ENCODE peak calls at places on chromosomes 5 and 9, in ten cellular contexts. N is dermis blood vessel endothelial cell; B is cerebellar cortex; H is sciatic nerve; D is stimulated activated CD4-positive, alpha-beta T cell treated with anti-CD3 and anti-CD28 coated beads, Interleukin-4, amount 100 ng/mL, for 1 hour; M is right atrium auricular region; Z is NCI-H460; X is tibial artery; G is A549; W is PC-3. Y is an unnamed sample.

GRCh38 chr5:59418766-59419165 is 474.8 kb downstream of the PDE4D start:
- DNase-seq in N (no peak), B (no peak), H (no peak), D (no peak), M (no peak), Z (no peak), X (no peak), G (no peak), W (no peak), Y (no peak)

GRCh38 chr5:180494510-180495181 is 467 bp downstream of the CNOT6 start:
- DNase-seq in N (peak), B (no peak), H (peak), D (peak), M (peak), Z (no peak), X (peak), G (peak), W (no peak), Y (peak)

GRCh38 chr9:94812343-94812742 is 85.8 kb downstream of the AOPEP start:
- DNase-seq in N (peak), B (no peak), H (no peak), D (no peak), M (no peak), Z (no peak), X (no peak), G (peak), W (peak), Y (peak)

GRCh38 chr9:79382468-79382867 is 189.3 kb upstream of the TLE4 start:
- DNase-seq in N (no peak), B (no peak), H (no peak), D (no peak), M (no peak), Z (peak), X (no peak), G (no peak), W (no peak), Y (no peak)

GRCh38 chr9:2403701-2404100 is 217.9 kb upstream of the VLDLR start:
- DNase-seq in N (no peak), B (no peak), H (no peak), D (no peak), M (no peak), Z (no peak), X (no peak), G (no peak), W (no peak), Y (peak)

GRCh38 chr5:154522284-154522683 is 44.3 kb upstream of the HAND1 start:
- DNase-seq in N (no peak), B (no peak), H (no peak), D (no peak), M (no peak), Z (no peak), X (no peak), G (no peak), W (no peak), Y (no peak)

GRCh38 chr5:36414869-36415282 is 113.2 kb upstream of the RANBP3L start:
- DNase-seq in N (peak), B (peak), H (no peak), D (no peak), M (no peak), Z (peak), X (no peak), G (no peak), W (peak), Y (peak)

GRCh38 chr5:172179032-172179989 is 8.7 kb downstream of the STK10 start:
- DNase-seq in N (peak), B (no peak), H (no peak), D (peak), M (no peak), Z (no peak), X (no peak), G (no peak), W (no peak), Y (peak)

GRCh38 chr5:93385665-93386064 is 195.4 kb downstream of the NR2F1-AS1 start:
- DNase-seq in N (no peak), B (no peak), H (no peak), D (no peak), M (no peak), Z (no peak), X (no peak), G (no peak), W (no peak), Y (no peak)

GRCh38 chr9:17481565-17481964 is 97.3 kb upstream of the SH3GL2 start:
- DNase-seq in N (no peak), B (no peak), H (no peak), D (no peak), M (no peak), Z (no peak), X (no peak), G (no peak), W (no peak), Y (no peak)

GRCh38 chr5:102561894-102562760 is 63.3 kb upstream of the SLCO6A1 start:
- DNase-seq in N (peak), B (peak), H (peak), D (no peak), M (no peak), Z (peak), X (no peak), G (no peak), W (peak), Y (peak)

GRCh38 chr9:18829858-18830257 is 203.2 kb downstream of the SAXO1 start:
- DNase-seq in N (peak), B (no peak), H (no peak), D (no peak), M (no peak), Z (no peak), X (no peak), G (no peak), W (no peak), Y (no peak)

GRCh38 chr9:108275906-108276305 is 579.9 kb downstream of the ACTL7B start:
- DNase-seq in N (no peak), B (no peak), H (no peak), D (no peak), M (no peak), Z (no peak), X (no peak), G (no peak), W (no peak), Y (no peak)

GRCh38 chr9:114906922-114907571 is 23.3 kb downstream of the TNFSF8 start:
- DNase-seq in N (peak), B (peak), H (no peak), D (no peak), M (no peak), Z (no peak), X (no peak), G (peak), W (peak), Y (peak)

GRCh38 chr9:71642043-71642442 is 126.3 kb downstream of the CEMIP2 start:
- DNase-seq in N (no peak), B (no peak), H (no peak), D (no peak), M (no peak), Z (no peak), X (no peak), G (no peak), W (no peak), Y (no peak)

GRCh38 chr5:147490989-147491388 is 18.9 kb downstream of the DPYSL3 start:
- DNase-seq in N (no peak), B (no peak), H (no peak), D (no peak), M (no peak), Z (no peak), X (no peak), G (no peak), W (no peak), Y (no peak)

GRCh38 chr9:129712595-129713524 is 40.0 kb downstream of the PTGES start:
- DNase-seq in N (peak), B (peak), H (no peak), D (no peak), M (no peak), Z (no peak), X (no peak), G (no peak), W (peak), Y (peak)

GRCh38 chr9:110048473-110048975 is 159.4 kb downstream of the C9orf152 start:
- DNase-seq in N (peak), B (no peak), H (peak), D (peak), M (peak), Z (no peak), X (peak), G (peak), W (peak), Y (peak)